ENCODE peak calls at places on chromosomes 16 and 17, in seven cellular contexts. One of them, this sample, is unnamed.

GRCh38 chr17:9003355-9004131 is 17.8 kb upstream of the NTN1 start:
- DNase-seq in neural crest cell: peak; percentile 53
- DNase-seq in left cardiac atrium: peak; percentile 47
- DNase-seq in COR-L47: no peak
- DNase-seq in activated naive CD4-positive, alpha-beta T cell treated with anti-CD3 and anti-CD28 coated beads for 36 hours: no peak
- DNase-seq in DMS 273 treated with DMSO at 0.1 percent for 48 hours: no peak
- DNase-seq in mucosa of descending colon: no peak
- DNase-seq in this sample: no peak

GRCh38 chr17:22512997-22513538 is 820.7 kb downstream of the KCNJ18 start:
- DNase-seq in DMS 273 treated with DMSO at 0.1 percent for 48 hours: no peak
- DNase-seq in COR-L47: no peak
- DNase-seq in activated naive CD4-positive, alpha-beta T cell treated with anti-CD3 and anti-CD28 coated beads for 36 hours: no peak
- DNase-seq in neural crest cell: no peak
- DNase-seq in left cardiac atrium: no peak
- DNase-seq in mucosa of descending colon: no peak
- DNase-seq in this sample: no peak

GRCh38 chr16:8537691-8538342 is 52.5 kb downstream of the TMEM114 start:
- DNase-seq in activated naive CD4-positive, alpha-beta T cell treated with anti-CD3 and anti-CD28 coated beads for 36 hours: no peak
- DNase-seq in DMS 273 treated with DMSO at 0.1 percent for 48 hours: no peak
- DNase-seq in left cardiac atrium: no peak
- DNase-seq in COR-L47: no peak
- DNase-seq in neural crest cell: no peak
- DNase-seq in mucosa of descending colon: peak; percentile 51
- DNase-seq in this sample: no peak

GRCh38 chr16:31138621-31139578 is 3.4 kb upstream of the PRSS8 start:
- DNase-seq in neural crest cell: no peak
- DNase-seq in DMS 273 treated with DMSO at 0.1 percent for 48 hours: no peak
- DNase-seq in COR-L47: no peak
- DNase-seq in mucosa of descending colon: peak; percentile 93
- DNase-seq in left cardiac atrium: peak; percentile 68
- DNase-seq in activated naive CD4-positive, alpha-beta T cell treated with anti-CD3 and anti-CD28 coated beads for 36 hours: no peak
- DNase-seq in this sample: no peak

GRCh38 chr16:27237229-27238015 is 31.1 kb downstream of the NSMCE1 start:
- DNase-seq in COR-L47: no peak
- DNase-seq in DMS 273 treated with DMSO at 0.1 percent for 48 hours: no peak
- DNase-seq in mucosa of descending colon: no peak
- DNase-seq in neural crest cell: no peak
- DNase-seq in left cardiac atrium: no peak
- DNase-seq in activated naive CD4-positive, alpha-beta T cell treated with anti-CD3 and anti-CD28 coated beads for 36 hours: peak; percentile 89
- DNase-seq in this sample: no peak

GRCh38 chr17:18363021-18363941 is at the start of gene SHMT1:
- DNase-seq in neural crest cell: peak; percentile 79
- DNase-seq in mucosa of descending colon: peak; percentile 95
- DNase-seq in COR-L47: peak; percentile 76
- DNase-seq in DMS 273 treated with DMSO at 0.1 percent for 48 hours: peak; percentile 64
- DNase-seq in activated naive CD4-positive, alpha-beta T cell treated with anti-CD3 and anti-CD28 coated beads for 36 hours: peak; percentile 94
- DNase-seq in left cardiac atrium: peak; percentile 95
- DNase-seq in this sample: peak; percentile 98

GRCh38 chr17:32693135-32693897 is 183.6 kb downstream of the MYO1D start:
- DNase-seq in mucosa of descending colon: no peak
- DNase-seq in left cardiac atrium: no peak
- DNase-seq in neural crest cell: no peak
- DNase-seq in DMS 273 treated with DMSO at 0.1 percent for 48 hours: no peak
- DNase-seq in COR-L47: no peak
- DNase-seq in activated naive CD4-positive, alpha-beta T cell treated with anti-CD3 and anti-CD28 coated beads for 36 hours: no peak
- DNase-seq in this sample: no peak

GRCh38 chr17:29138991-29139682 is 41.1 kb downstream of the MYO18A start:
- DNase-seq in COR-L47: no peak
- DNase-seq in activated naive CD4-positive, alpha-beta T cell treated with anti-CD3 and anti-CD28 coated beads for 36 hours: peak; percentile 57
- DNase-seq in DMS 273 treated with DMSO at 0.1 percent for 48 hours: no peak
- DNase-seq in mucosa of descending colon: peak; percentile 40
- DNase-seq in neural crest cell: no peak
- DNase-seq in left cardiac atrium: no peak
- DNase-seq in this sample: no peak

GRCh38 chr17:35986643-35987042 is at the start of gene CCL14:
- DNase-seq in neural crest cell: no peak
- DNase-seq in activated naive CD4-positive, alpha-beta T cell treated with anti-CD3 and anti-CD28 coated beads for 36 hours: no peak
- DNase-seq in DMS 273 treated with DMSO at 0.1 percent for 48 hours: no peak
- DNase-seq in COR-L47: no peak
- DNase-seq in left cardiac atrium: no peak
- DNase-seq in mucosa of descending colon: no peak
- DNase-seq in this sample: no peak

GRCh38 chr16:59527206-59527997 is 793.3 kb upstream of the GOT2 start:
- DNase-seq in DMS 273 treated with DMSO at 0.1 percent for 48 hours: no peak
- DNase-seq in neural crest cell: no peak
- DNase-seq in activated naive CD4-positive, alpha-beta T cell treated with anti-CD3 and anti-CD28 coated beads for 36 hours: no peak
- DNase-seq in COR-L47: no peak
- DNase-seq in left cardiac atrium: no peak
- DNase-seq in mucosa of descending colon: no peak
- DNase-seq in this sample: no peak

GRCh38 chr16:84048306-84048705 is 5.7 kb upstream of the SLC38A8 start:
- DNase-seq in mucosa of descending colon: peak; percentile 23
- DNase-seq in left cardiac atrium: no peak
- DNase-seq in DMS 273 treated with DMSO at 0.1 percent for 48 hours: no peak
- DNase-seq in activated naive CD4-positive, alpha-beta T cell treated with anti-CD3 and anti-CD28 coated beads for 36 hours: no peak
- DNase-seq in neural crest cell: no peak
- DNase-seq in COR-L47: peak; percentile 54
- DNase-seq in this sample: no peak

GRCh38 chr17:5931611-5932010 is 138.6 kb upstream of the WSCD1 start:
- DNase-seq in COR-L47: peak; percentile 48
- DNase-seq in DMS 273 treated with DMSO at 0.1 percent for 48 hours: no peak
- DNase-seq in neural crest cell: no peak
- DNase-seq in mucosa of descending colon: peak; percentile 45
- DNase-seq in left cardiac atrium: no peak
- DNase-seq in activated naive CD4-positive, alpha-beta T cell treated with anti-CD3 and anti-CD28 coated beads for 36 hours: no peak
- DNase-seq in this sample: no peak

GRCh38 chr16:80526418-80527061 is 14.3 kb upstream of the DYNLRB2 start:
- DNase-seq in DMS 273 treated with DMSO at 0.1 percent for 48 hours: peak; percentile 25
- DNase-seq in activated naive CD4-positive, alpha-beta T cell treated with anti-CD3 and anti-CD28 coated beads for 36 hours: peak; percentile 74
- DNase-seq in COR-L47: peak; percentile 4
- DNase-seq in mucosa of descending colon: peak; percentile 53
- DNase-seq in left cardiac atrium: peak; percentile 28
- DNase-seq in neural crest cell: peak; percentile 58
- DNase-seq in this sample: peak; percentile 61

GRCh38 chr16:61926766-61927165 is 109.5 kb downstream of the CDH8 start:
- DNase-seq in activated naive CD4-positive, alpha-beta T cell treated with anti-CD3 and anti-CD28 coated beads for 36 hours: no peak
- DNase-seq in COR-L47: peak; percentile 70
- DNase-seq in neural crest cell: no peak
- DNase-seq in mucosa of descending colon: no peak
- DNase-seq in left cardiac atrium: no peak
- DNase-seq in DMS 273 treated with DMSO at 0.1 percent for 48 hours: no peak
- DNase-seq in this sample: no peak

GRCh38 chr17:28792877-28793666 is 49.3 kb downstream of the TRAF4 start:
- DNase-seq in activated naive CD4-positive, alpha-beta T cell treated with anti-CD3 and anti-CD28 coated beads for 36 hours: no peak
- DNase-seq in DMS 273 treated with DMSO at 0.1 percent for 48 hours: no peak
- DNase-seq in mucosa of descending colon: no peak
- DNase-seq in left cardiac atrium: no peak
- DNase-seq in COR-L47: no peak
- DNase-seq in neural crest cell: no peak
- DNase-seq in this sample: no peak

GRCh38 chr17:80791758-80792284 is 199.8 kb upstream of the CHMP6 start:
- DNase-seq in DMS 273 treated with DMSO at 0.1 percent for 48 hours: no peak
- DNase-seq in neural crest cell: no peak
- DNase-seq in COR-L47: no peak
- DNase-seq in activated naive CD4-positive, alpha-beta T cell treated with anti-CD3 and anti-CD28 coated beads for 36 hours: peak; percentile 77
- DNase-seq in mucosa of descending colon: peak; percentile 55
- DNase-seq in left cardiac atrium: peak; percentile 80
- DNase-seq in this sample: peak; percentile 90

GRCh38 chr17:78144736-78145641 is 1.2 kb upstream of the C17orf99 start:
- DNase-seq in DMS 273 treated with DMSO at 0.1 percent for 48 hours: no peak
- DNase-seq in mucosa of descending colon: no peak
- DNase-seq in left cardiac atrium: peak; percentile 16
- DNase-seq in COR-L47: no peak
- DNase-seq in activated naive CD4-positive, alpha-beta T cell treated with anti-CD3 and anti-CD28 coated beads for 36 hours: no peak
- DNase-seq in neural crest cell: no peak
- DNase-seq in this sample: no peak

GRCh38 chr17:67974598-67975066 is 21.6 kb downstream of the C17orf58 start:
- DNase-seq in activated naive CD4-positive, alpha-beta T cell treated with anti-CD3 and anti-CD28 coated beads for 36 hours: no peak
- DNase-seq in mucosa of descending colon: no peak
- DNase-seq in DMS 273 treated with DMSO at 0.1 percent for 48 hours: no peak
- DNase-seq in COR-L47: no peak
- DNase-seq in left cardiac atrium: no peak
- DNase-seq in neural crest cell: no peak
- DNase-seq in this sample: no peak

GRCh38 chr16:75113541-75114121 is 2.9 kb downstream of the LDHD start:
- DNase-seq in DMS 273 treated with DMSO at 0.1 percent for 48 hours: no peak
- DNase-seq in left cardiac atrium: no peak
- DNase-seq in mucosa of descending colon: no peak
- DNase-seq in neural crest cell: no peak
- DNase-seq in COR-L47: no peak
- DNase-seq in activated naive CD4-positive, alpha-beta T cell treated with anti-CD3 and anti-CD28 coated beads for 36 hours: no peak
- DNase-seq in this sample: no peak

GRCh38 chr16:86765389-86766026 is 187.2 kb downstream of the FOXL1 start:
- DNase-seq in DMS 273 treated with DMSO at 0.1 percent for 48 hours: no peak
- DNase-seq in mucosa of descending colon: no peak
- DNase-seq in COR-L47: no peak
- DNase-seq in activated naive CD4-positive, alpha-beta T cell treated with anti-CD3 and anti-CD28 coated beads for 36 hours: no peak
- DNase-seq in neural crest cell: no peak
- DNase-seq in left cardiac atrium: no peak
- DNase-seq in this sample: no peak

GRCh38 chr16:75379911-75380847 is 53.1 kb downstream of the CFDP1 start:
- DNase-seq in mucosa of descending colon: peak; percentile 44
- DNase-seq in activated naive CD4-positive, alpha-beta T cell treated with anti-CD3 and anti-CD28 coated beads for 36 hours: peak; percentile 53
- DNase-seq in neural crest cell: no peak
- DNase-seq in left cardiac atrium: no peak
- DNase-seq in COR-L47: no peak
- DNase-seq in DMS 273 treated with DMSO at 0.1 percent for 48 hours: no peak
- DNase-seq in this sample: no peak

GRCh38 chr17:77319211-77320031 is 178.7 kb downstream of the SEC14L1 start:
- DNase-seq in neural crest cell: no peak
- DNase-seq in left cardiac atrium: peak; percentile 90
- DNase-seq in DMS 273 treated with DMSO at 0.1 percent for 48 hours: no peak
- DNase-seq in activated naive CD4-positive, alpha-beta T cell treated with anti-CD3 and anti-CD28 coated beads for 36 hours: peak; percentile 91
- DNase-seq in mucosa of descending colon: peak; percentile 92
- DNase-seq in COR-L47: no peak
- DNase-seq in this sample: peak; percentile 90

GRCh38 chr17:52606098-52606497 is 447.6 kb upstream of the CA10 start:
- DNase-seq in left cardiac atrium: no peak
- DNase-seq in neural crest cell: no peak
- DNase-seq in mucosa of descending colon: no peak
- DNase-seq in DMS 273 treated with DMSO at 0.1 percent for 48 hours: no peak
- DNase-seq in COR-L47: no peak
- DNase-seq in activated naive CD4-positive, alpha-beta T cell treated with anti-CD3 and anti-CD28 coated beads for 36 hours: no peak
- DNase-seq in this sample: no peak

GRCh38 chr17:13008461-13008860 is 9.4 kb downstream of the ELAC2 start:
- DNase-seq in neural crest cell: no peak
- DNase-seq in left cardiac atrium: no peak
- DNase-seq in mucosa of descending colon: no peak
- DNase-seq in DMS 273 treated with DMSO at 0.1 percent for 48 hours: no peak
- DNase-seq in activated naive CD4-positive, alpha-beta T cell treated with anti-CD3 and anti-CD28 coated beads for 36 hours: no peak
- DNase-seq in COR-L47: no peak
- DNase-seq in this sample: no peak

GRCh38 chr17:27578718-27579085 is 52.3 kb upstream of the LGALS9 start:
- DNase-seq in left cardiac atrium: no peak
- DNase-seq in mucosa of descending colon: no peak
- DNase-seq in neural crest cell: no peak
- DNase-seq in COR-L47: no peak
- DNase-seq in activated naive CD4-positive, alpha-beta T cell treated with anti-CD3 and anti-CD28 coated beads for 36 hours: peak; percentile 93
- DNase-seq in DMS 273 treated with DMSO at 0.1 percent for 48 hours: no peak
- DNase-seq in this sample: no peak

GRCh38 chr17:59425085-59425901 is 93.8 kb downstream of the YPEL2 start:
- DNase-seq in neural crest cell: no peak
- DNase-seq in COR-L47: no peak
- DNase-seq in activated naive CD4-positive, alpha-beta T cell treated with anti-CD3 and anti-CD28 coated beads for 36 hours: no peak
- DNase-seq in mucosa of descending colon: no peak
- DNase-seq in DMS 273 treated with DMSO at 0.1 percent for 48 hours: no peak
- DNase-seq in left cardiac atrium: peak; percentile 54
- DNase-seq in this sample: peak; percentile 75

GRCh38 chr16:720990-721764 is at the start of gene ANTKMT:
- DNase-seq in DMS 273 treated with DMSO at 0.1 percent for 48 hours: peak; percentile 61
- DNase-seq in neural crest cell: peak; percentile 73
- DNase-seq in mucosa of descending colon: peak; percentile 88
- DNase-seq in COR-L47: peak; percentile 90
- DNase-seq in activated naive CD4-positive, alpha-beta T cell treated with anti-CD3 and anti-CD28 coated beads for 36 hours: peak; percentile 76
- DNase-seq in left cardiac atrium: peak; percentile 82
- DNase-seq in this sample: peak; percentile 93

GRCh38 chr17:72390675-72391501 is 270.1 kb downstream of the SOX9 start:
- DNase-seq in activated naive CD4-positive, alpha-beta T cell treated with anti-CD3 and anti-CD28 coated beads for 36 hours: no peak
- DNase-seq in neural crest cell: no peak
- DNase-seq in COR-L47: no peak
- DNase-seq in left cardiac atrium: no peak
- DNase-seq in mucosa of descending colon: no peak
- DNase-seq in DMS 273 treated with DMSO at 0.1 percent for 48 hours: no peak
- DNase-seq in this sample: no peak

GRCh38 chr17:45768000-45768399 is 16.1 kb upstream of the CRHR1 start:
- DNase-seq in neural crest cell: no peak
- DNase-seq in DMS 273 treated with DMSO at 0.1 percent for 48 hours: no peak
- DNase-seq in activated naive CD4-positive, alpha-beta T cell treated with anti-CD3 and anti-CD28 coated beads for 36 hours: no peak
- DNase-seq in COR-L47: no peak
- DNase-seq in left cardiac atrium: no peak
- DNase-seq in mucosa of descending colon: no peak
- DNase-seq in this sample: no peak

GRCh38 chr17:69246726-69247375 is 18.2 kb upstream of the ABCA10 start:
- DNase-seq in DMS 273 treated with DMSO at 0.1 percent for 48 hours: no peak
- DNase-seq in COR-L47: peak; percentile 44
- DNase-seq in neural crest cell: no peak
- DNase-seq in left cardiac atrium: no peak
- DNase-seq in activated naive CD4-positive, alpha-beta T cell treated with anti-CD3 and anti-CD28 coated beads for 36 hours: no peak
- DNase-seq in mucosa of descending colon: no peak
- DNase-seq in this sample: peak; percentile 61

GRCh38 chr16:2447920-2448583 is 11.9 kb upstream of the TEDC2 start:
- DNase-seq in left cardiac atrium: no peak
- DNase-seq in DMS 273 treated with DMSO at 0.1 percent for 48 hours: no peak
- DNase-seq in neural crest cell: no peak
- DNase-seq in COR-L47: no peak
- DNase-seq in activated naive CD4-positive, alpha-beta T cell treated with anti-CD3 and anti-CD28 coated beads for 36 hours: no peak
- DNase-seq in mucosa of descending colon: no peak
- DNase-seq in this sample: no peak

GRCh38 chr17:59355695-59356323 is 24.4 kb downstream of the YPEL2 start:
- DNase-seq in left cardiac atrium: no peak
- DNase-seq in COR-L47: no peak
- DNase-seq in mucosa of descending colon: no peak
- DNase-seq in DMS 273 treated with DMSO at 0.1 percent for 48 hours: no peak
- DNase-seq in activated naive CD4-positive, alpha-beta T cell treated with anti-CD3 and anti-CD28 coated beads for 36 hours: no peak
- DNase-seq in neural crest cell: no peak
- DNase-seq in this sample: peak; percentile 37

GRCh38 chr17:30248786-30249185 is 13.3 kb upstream of the SLC6A4 start:
- DNase-seq in COR-L47: no peak
- DNase-seq in activated naive CD4-positive, alpha-beta T cell treated with anti-CD3 and anti-CD28 coated beads for 36 hours: no peak
- DNase-seq in left cardiac atrium: no peak
- DNase-seq in mucosa of descending colon: no peak
- DNase-seq in neural crest cell: no peak
- DNase-seq in DMS 273 treated with DMSO at 0.1 percent for 48 hours: no peak
- DNase-seq in this sample: no peak

GRCh38 chr17:73309727-73310555 is 1.9 kb downstream of the CDC42EP4 start:
- DNase-seq in COR-L47: no peak
- DNase-seq in activated naive CD4-positive, alpha-beta T cell treated with anti-CD3 and anti-CD28 coated beads for 36 hours: no peak
- DNase-seq in DMS 273 treated with DMSO at 0.1 percent for 48 hours: no peak
- DNase-seq in left cardiac atrium: no peak
- DNase-seq in neural crest cell: peak; percentile 30
- DNase-seq in mucosa of descending colon: peak; percentile 73
- DNase-seq in this sample: no peak

GRCh38 chr17:58630883-58631522 is 60.8 kb downstream of the TEX14 start:
- DNase-seq in neural crest cell: peak; percentile 26
- DNase-seq in mucosa of descending colon: peak; percentile 27
- DNase-seq in activated naive CD4-positive, alpha-beta T cell treated with anti-CD3 and anti-CD28 coated beads for 36 hours: no peak
- DNase-seq in COR-L47: no peak
- DNase-seq in DMS 273 treated with DMSO at 0.1 percent for 48 hours: no peak
- DNase-seq in left cardiac atrium: no peak
- DNase-seq in this sample: no peak

GRCh38 chr16:86354641-86355040 is 155.7 kb upstream of the FOXF1 start:
- DNase-seq in DMS 273 treated with DMSO at 0.1 percent for 48 hours: no peak
- DNase-seq in COR-L47: no peak
- DNase-seq in neural crest cell: no peak
- DNase-seq in mucosa of descending colon: peak; percentile 21
- DNase-seq in activated naive CD4-positive, alpha-beta T cell treated with anti-CD3 and anti-CD28 coated beads for 36 hours: no peak
- DNase-seq in left cardiac atrium: no peak
- DNase-seq in this sample: peak; percentile 43

GRCh38 chr16:8173111-8173644 is 417.1 kb downstream of the TMEM114 start:
- DNase-seq in mucosa of descending colon: peak; percentile 73
- DNase-seq in activated naive CD4-positive, alpha-beta T cell treated with anti-CD3 and anti-CD28 coated beads for 36 hours: peak; percentile 57
- DNase-seq in neural crest cell: peak; percentile 75
- DNase-seq in COR-L47: peak; percentile 75
- DNase-seq in left cardiac atrium: peak; percentile 76
- DNase-seq in DMS 273 treated with DMSO at 0.1 percent for 48 hours: peak; percentile 24
- DNase-seq in this sample: peak; percentile 61

GRCh38 chr17:76238847-76239537 is 1.3 kb downstream of the RNF157 start:
- DNase-seq in DMS 273 treated with DMSO at 0.1 percent for 48 hours: no peak
- DNase-seq in left cardiac atrium: no peak
- DNase-seq in COR-L47: no peak
- DNase-seq in activated naive CD4-positive, alpha-beta T cell treated with anti-CD3 and anti-CD28 coated beads for 36 hours: no peak
- DNase-seq in neural crest cell: no peak
- DNase-seq in mucosa of descending colon: no peak
- DNase-seq in this sample: no peak

This sample was measured in GM03348.